ENCODE peak calls at places on chromosomes 1 and 21, in ten cellular contexts. One of them, this sample, is unnamed.

GRCh38 chr1:61842863-61843514 is 100.7 kb downstream of the PATJ start:
- DNase-seq in NCI-H1092 treated with DMSO at 0.1 percent for 48 hours: peak; percentile 5
- DNase-seq in dorsolateral prefrontal cortex: no peak
- DNase-seq in cardiac muscle cell: no peak
- DNase-seq in keratinocyte: no peak
- DNase-seq in kidney tubule cell: peak; percentile 8
- DNase-seq in Ammon's horn: peak; percentile 7
- DNase-seq in NCI-H510A treated with DMSO at 0.1 percent for 48 hours: no peak
- DNase-seq in M059J: peak; percentile 20
- DNase-seq in NCI-H1436: no peak
- DNase-seq in this sample: no peak

GRCh38 chr1:151919246-151919645 is 9.9 kb upstream of the THEM4 start:
- DNase-seq in NCI-H1092 treated with DMSO at 0.1 percent for 48 hours: no peak
- DNase-seq in dorsolateral prefrontal cortex: no peak
- DNase-seq in cardiac muscle cell: no peak
- DNase-seq in keratinocyte: no peak
- DNase-seq in kidney tubule cell: peak; percentile 11
- DNase-seq in Ammon's horn: no peak
- DNase-seq in NCI-H510A treated with DMSO at 0.1 percent for 48 hours: no peak
- DNase-seq in M059J: peak; percentile 52
- DNase-seq in NCI-H1436: no peak
- DNase-seq in this sample: no peak

GRCh38 chr1:110436635-110437034 is 14.3 kb upstream of the PROK1 start:
- DNase-seq in NCI-H1092 treated with DMSO at 0.1 percent for 48 hours: no peak
- DNase-seq in dorsolateral prefrontal cortex: no peak
- DNase-seq in cardiac muscle cell: peak; percentile 50
- DNase-seq in keratinocyte: no peak
- DNase-seq in kidney tubule cell: no peak
- DNase-seq in Ammon's horn: no peak
- DNase-seq in NCI-H510A treated with DMSO at 0.1 percent for 48 hours: no peak
- DNase-seq in M059J: peak; percentile 84
- DNase-seq in NCI-H1436: no peak
- DNase-seq in this sample: no peak

GRCh38 chr1:151237678-151238466 is 16.7 kb upstream of the PSMD4 start:
- DNase-seq in NCI-H1092 treated with DMSO at 0.1 percent for 48 hours: no peak
- DNase-seq in dorsolateral prefrontal cortex: no peak
- DNase-seq in cardiac muscle cell: no peak
- DNase-seq in keratinocyte: no peak
- DNase-seq in kidney tubule cell: no peak
- DNase-seq in Ammon's horn: no peak
- DNase-seq in NCI-H510A treated with DMSO at 0.1 percent for 48 hours: no peak
- DNase-seq in M059J: no peak
- DNase-seq in NCI-H1436: no peak
- DNase-seq in this sample: no peak

GRCh38 chr1:147812799-147813198 is 52.4 kb upstream of the GJA5 start:
- DNase-seq in NCI-H1092 treated with DMSO at 0.1 percent for 48 hours: no peak
- DNase-seq in dorsolateral prefrontal cortex: no peak
- DNase-seq in cardiac muscle cell: no peak
- DNase-seq in keratinocyte: no peak
- DNase-seq in kidney tubule cell: no peak
- DNase-seq in Ammon's horn: no peak
- DNase-seq in NCI-H510A treated with DMSO at 0.1 percent for 48 hours: no peak
- DNase-seq in M059J: no peak
- DNase-seq in NCI-H1436: no peak
- DNase-seq in this sample: no peak

GRCh38 chr1:61853545-61853944 is 111.3 kb downstream of the PATJ start:
- DNase-seq in NCI-H1092 treated with DMSO at 0.1 percent for 48 hours: peak; percentile 0
- DNase-seq in dorsolateral prefrontal cortex: no peak
- DNase-seq in cardiac muscle cell: no peak
- DNase-seq in keratinocyte: no peak
- DNase-seq in kidney tubule cell: no peak
- DNase-seq in Ammon's horn: peak; percentile 21
- DNase-seq in NCI-H510A treated with DMSO at 0.1 percent for 48 hours: peak; percentile 20
- DNase-seq in M059J: peak; percentile 13
- DNase-seq in NCI-H1436: no peak
- DNase-seq in this sample: peak; percentile 22

GRCh38 chr1:220137006-220137794 is 43.3 kb downstream of the IARS2 start:
- DNase-seq in NCI-H1092 treated with DMSO at 0.1 percent for 48 hours: no peak
- DNase-seq in dorsolateral prefrontal cortex: no peak
- DNase-seq in cardiac muscle cell: no peak
- DNase-seq in keratinocyte: no peak
- DNase-seq in kidney tubule cell: no peak
- DNase-seq in Ammon's horn: no peak
- DNase-seq in NCI-H510A treated with DMSO at 0.1 percent for 48 hours: no peak
- DNase-seq in M059J: no peak
- DNase-seq in NCI-H1436: no peak
- DNase-seq in this sample: no peak

GRCh38 chr1:95095833-95096217 is 21.3 kb upstream of the TLCD4 start:
- DNase-seq in NCI-H1092 treated with DMSO at 0.1 percent for 48 hours: no peak
- DNase-seq in dorsolateral prefrontal cortex: no peak
- DNase-seq in cardiac muscle cell: no peak
- DNase-seq in keratinocyte: no peak
- DNase-seq in kidney tubule cell: no peak
- DNase-seq in Ammon's horn: no peak
- DNase-seq in NCI-H510A treated with DMSO at 0.1 percent for 48 hours: no peak
- DNase-seq in M059J: no peak
- DNase-seq in NCI-H1436: no peak
- DNase-seq in this sample: no peak

GRCh38 chr1:24696033-24696755 is 49.1 kb upstream of the CLIC4 start:
- DNase-seq in NCI-H1092 treated with DMSO at 0.1 percent for 48 hours: no peak
- DNase-seq in dorsolateral prefrontal cortex: no peak
- DNase-seq in cardiac muscle cell: no peak
- DNase-seq in keratinocyte: no peak
- DNase-seq in kidney tubule cell: no peak
- DNase-seq in Ammon's horn: no peak
- DNase-seq in NCI-H510A treated with DMSO at 0.1 percent for 48 hours: no peak
- DNase-seq in M059J: no peak
- DNase-seq in NCI-H1436: no peak
- DNase-seq in this sample: no peak

GRCh38 chr1:202343652-202344349 is 2.1 kb upstream of the UBE2T start:
- DNase-seq in NCI-H1092 treated with DMSO at 0.1 percent for 48 hours: peak; percentile 76
- DNase-seq in dorsolateral prefrontal cortex: no peak
- DNase-seq in cardiac muscle cell: peak; percentile 70
- DNase-seq in keratinocyte: peak; percentile 11
- DNase-seq in kidney tubule cell: peak; percentile 56
- DNase-seq in Ammon's horn: peak; percentile 24
- DNase-seq in NCI-H510A treated with DMSO at 0.1 percent for 48 hours: peak; percentile 78
- DNase-seq in M059J: peak; percentile 63
- DNase-seq in NCI-H1436: peak; percentile 76
- DNase-seq in this sample: no peak

GRCh38 chr21:25901580-25901979 is 166.8 kb downstream of the GABPA start:
- DNase-seq in NCI-H1092 treated with DMSO at 0.1 percent for 48 hours: no peak
- DNase-seq in dorsolateral prefrontal cortex: no peak
- DNase-seq in cardiac muscle cell: no peak
- DNase-seq in keratinocyte: no peak
- DNase-seq in kidney tubule cell: peak; percentile 37
- DNase-seq in Ammon's horn: no peak
- DNase-seq in NCI-H510A treated with DMSO at 0.1 percent for 48 hours: no peak
- DNase-seq in M059J: peak; percentile 14
- DNase-seq in NCI-H1436: no peak
- DNase-seq in this sample: no peak

GRCh38 chr21:34808569-34809204 is 139.9 kb downstream of the CLIC6 start:
- DNase-seq in NCI-H1092 treated with DMSO at 0.1 percent for 48 hours: no peak
- DNase-seq in dorsolateral prefrontal cortex: no peak
- DNase-seq in cardiac muscle cell: no peak
- DNase-seq in keratinocyte: no peak
- DNase-seq in kidney tubule cell: no peak
- DNase-seq in Ammon's horn: no peak
- DNase-seq in NCI-H510A treated with DMSO at 0.1 percent for 48 hours: no peak
- DNase-seq in M059J: peak; percentile 87
- DNase-seq in NCI-H1436: no peak
- DNase-seq in this sample: no peak

GRCh38 chr1:160550572-160551034 is 27.5 kb upstream of the SLAMF6 start:
- DNase-seq in NCI-H1092 treated with DMSO at 0.1 percent for 48 hours: no peak
- DNase-seq in dorsolateral prefrontal cortex: no peak
- DNase-seq in cardiac muscle cell: no peak
- DNase-seq in keratinocyte: no peak
- DNase-seq in kidney tubule cell: no peak
- DNase-seq in Ammon's horn: no peak
- DNase-seq in NCI-H510A treated with DMSO at 0.1 percent for 48 hours: no peak
- DNase-seq in M059J: no peak
- DNase-seq in NCI-H1436: no peak
- DNase-seq in this sample: no peak

GRCh38 chr1:212368073-212368484 is 46.6 kb downstream of the PACC1 start:
- DNase-seq in NCI-H1092 treated with DMSO at 0.1 percent for 48 hours: peak; percentile 35
- DNase-seq in dorsolateral prefrontal cortex: no peak
- DNase-seq in cardiac muscle cell: peak; percentile 77
- DNase-seq in keratinocyte: peak; percentile 61
- DNase-seq in kidney tubule cell: peak; percentile 69
- DNase-seq in Ammon's horn: peak; percentile 68
- DNase-seq in NCI-H510A treated with DMSO at 0.1 percent for 48 hours: peak; percentile 63
- DNase-seq in M059J: peak; percentile 71
- DNase-seq in NCI-H1436: peak; percentile 48
- DNase-seq in this sample: peak; percentile 54

GRCh38 chr1:19477284-19478240 is 7.8 kb downstream of the CAPZB start:
- DNase-seq in NCI-H1092 treated with DMSO at 0.1 percent for 48 hours: no peak
- DNase-seq in dorsolateral prefrontal cortex: no peak
- DNase-seq in cardiac muscle cell: no peak
- DNase-seq in keratinocyte: no peak
- DNase-seq in kidney tubule cell: no peak
- DNase-seq in Ammon's horn: peak; percentile 60
- DNase-seq in NCI-H510A treated with DMSO at 0.1 percent for 48 hours: peak; percentile 93
- DNase-seq in M059J: no peak
- DNase-seq in NCI-H1436: no peak
- DNase-seq in this sample: peak; percentile 35

GRCh38 chr1:84339503-84339902 is 38.0 kb downstream of the SAMD13 start:
- DNase-seq in NCI-H1092 treated with DMSO at 0.1 percent for 48 hours: no peak
- DNase-seq in dorsolateral prefrontal cortex: no peak
- DNase-seq in cardiac muscle cell: no peak
- DNase-seq in keratinocyte: no peak
- DNase-seq in kidney tubule cell: peak; percentile 78
- DNase-seq in Ammon's horn: no peak
- DNase-seq in NCI-H510A treated with DMSO at 0.1 percent for 48 hours: no peak
- DNase-seq in M059J: peak; percentile 23
- DNase-seq in NCI-H1436: no peak
- DNase-seq in this sample: no peak

GRCh38 chr1:43349594-43350306 is 9.0 kb upstream of the CDC20 start:
- DNase-seq in NCI-H1092 treated with DMSO at 0.1 percent for 48 hours: peak; percentile 54
- DNase-seq in dorsolateral prefrontal cortex: no peak
- DNase-seq in cardiac muscle cell: peak; percentile 78
- DNase-seq in keratinocyte: no peak
- DNase-seq in kidney tubule cell: peak; percentile 43
- DNase-seq in Ammon's horn: peak; percentile 26
- DNase-seq in NCI-H510A treated with DMSO at 0.1 percent for 48 hours: no peak
- DNase-seq in M059J: peak; percentile 94
- DNase-seq in NCI-H1436: no peak
- DNase-seq in this sample: no peak

GRCh38 chr21:46122241-46122671 is 24.3 kb downstream of the COL6A2 start:
- DNase-seq in NCI-H1092 treated with DMSO at 0.1 percent for 48 hours: no peak
- DNase-seq in dorsolateral prefrontal cortex: peak; percentile 55
- DNase-seq in cardiac muscle cell: no peak
- DNase-seq in keratinocyte: no peak
- DNase-seq in kidney tubule cell: no peak
- DNase-seq in Ammon's horn: no peak
- DNase-seq in NCI-H510A treated with DMSO at 0.1 percent for 48 hours: no peak
- DNase-seq in M059J: peak; percentile 44
- DNase-seq in NCI-H1436: no peak
- DNase-seq in this sample: no peak

GRCh38 chr1:84192681-84193080 is 48.6 kb downstream of the PRKACB start:
- DNase-seq in NCI-H1092 treated with DMSO at 0.1 percent for 48 hours: no peak
- DNase-seq in dorsolateral prefrontal cortex: no peak
- DNase-seq in cardiac muscle cell: no peak
- DNase-seq in keratinocyte: no peak
- DNase-seq in kidney tubule cell: no peak
- DNase-seq in Ammon's horn: no peak
- DNase-seq in NCI-H510A treated with DMSO at 0.1 percent for 48 hours: no peak
- DNase-seq in M059J: no peak
- DNase-seq in NCI-H1436: no peak
- DNase-seq in this sample: no peak

GRCh38 chr1:21508580-21509350 is 458 bp upstream of the ALPL start:
- DNase-seq in NCI-H1092 treated with DMSO at 0.1 percent for 48 hours: peak; percentile 35
- DNase-seq in dorsolateral prefrontal cortex: no peak
- DNase-seq in cardiac muscle cell: peak; percentile 91
- DNase-seq in keratinocyte: no peak
- DNase-seq in kidney tubule cell: peak; percentile 41
- DNase-seq in Ammon's horn: peak; percentile 39
- DNase-seq in NCI-H510A treated with DMSO at 0.1 percent for 48 hours: peak; percentile 24
- DNase-seq in M059J: peak; percentile 37
- DNase-seq in NCI-H1436: peak; percentile 33
- DNase-seq in this sample: no peak

GRCh38 chr1:156556354-156556753 is 16.0 kb downstream of the IQGAP3 start:
- DNase-seq in NCI-H1092 treated with DMSO at 0.1 percent for 48 hours: no peak
- DNase-seq in dorsolateral prefrontal cortex: no peak
- DNase-seq in cardiac muscle cell: no peak
- DNase-seq in keratinocyte: no peak
- DNase-seq in kidney tubule cell: no peak
- DNase-seq in Ammon's horn: no peak
- DNase-seq in NCI-H510A treated with DMSO at 0.1 percent for 48 hours: peak; percentile 51
- DNase-seq in M059J: no peak
- DNase-seq in NCI-H1436: no peak
- DNase-seq in this sample: no peak

GRCh38 chr1:1929102-1929638 is 10.1 kb upstream of the TMEM52 start:
- DNase-seq in NCI-H1092 treated with DMSO at 0.1 percent for 48 hours: no peak
- DNase-seq in dorsolateral prefrontal cortex: no peak
- DNase-seq in cardiac muscle cell: no peak
- DNase-seq in keratinocyte: no peak
- DNase-seq in kidney tubule cell: no peak
- DNase-seq in Ammon's horn: no peak
- DNase-seq in NCI-H510A treated with DMSO at 0.1 percent for 48 hours: no peak
- DNase-seq in M059J: no peak
- DNase-seq in NCI-H1436: no peak
- DNase-seq in this sample: no peak

GRCh38 chr1:172108494-172108893 is 267.2 kb downstream of the DNM3 start:
- DNase-seq in NCI-H1092 treated with DMSO at 0.1 percent for 48 hours: no peak
- DNase-seq in dorsolateral prefrontal cortex: no peak
- DNase-seq in cardiac muscle cell: no peak
- DNase-seq in keratinocyte: no peak
- DNase-seq in kidney tubule cell: peak; percentile 39
- DNase-seq in Ammon's horn: no peak
- DNase-seq in NCI-H510A treated with DMSO at 0.1 percent for 48 hours: no peak
- DNase-seq in M059J: peak; percentile 12
- DNase-seq in NCI-H1436: no peak
- DNase-seq in this sample: no peak

GRCh38 chr1:44721521-44722361 is 9.2 kb downstream of the RNU5D-1 start:
- DNase-seq in NCI-H1092 treated with DMSO at 0.1 percent for 48 hours: peak; percentile 60
- DNase-seq in dorsolateral prefrontal cortex: no peak
- DNase-seq in cardiac muscle cell: peak; percentile 81
- DNase-seq in keratinocyte: peak; percentile 95
- DNase-seq in kidney tubule cell: peak; percentile 97
- DNase-seq in Ammon's horn: peak; percentile 60
- DNase-seq in NCI-H510A treated with DMSO at 0.1 percent for 48 hours: peak; percentile 96
- DNase-seq in M059J: peak; percentile 93
- DNase-seq in NCI-H1436: peak; percentile 23
- DNase-seq in this sample: no peak

GRCh38 chr1:157154940-157155514 is 16.8 kb upstream of the ETV3 start:
- DNase-seq in NCI-H1092 treated with DMSO at 0.1 percent for 48 hours: no peak
- DNase-seq in dorsolateral prefrontal cortex: no peak
- DNase-seq in cardiac muscle cell: peak; percentile 83
- DNase-seq in keratinocyte: no peak
- DNase-seq in kidney tubule cell: peak; percentile 89
- DNase-seq in Ammon's horn: peak; percentile 49
- DNase-seq in NCI-H510A treated with DMSO at 0.1 percent for 48 hours: no peak
- DNase-seq in M059J: peak; percentile 75
- DNase-seq in NCI-H1436: no peak
- DNase-seq in this sample: no peak

GRCh38 chr1:19317126-19317910 is 5.2 kb downstream of the SLC66A1 start:
- DNase-seq in NCI-H1092 treated with DMSO at 0.1 percent for 48 hours: no peak
- DNase-seq in dorsolateral prefrontal cortex: peak; percentile 25
- DNase-seq in cardiac muscle cell: no peak
- DNase-seq in keratinocyte: no peak
- DNase-seq in kidney tubule cell: no peak
- DNase-seq in Ammon's horn: no peak
- DNase-seq in NCI-H510A treated with DMSO at 0.1 percent for 48 hours: no peak
- DNase-seq in M059J: no peak
- DNase-seq in NCI-H1436: no peak
- DNase-seq in this sample: no peak

GRCh38 chr1:243477676-243478075 is 221.8 kb downstream of the SDCCAG8 start:
- DNase-seq in NCI-H1092 treated with DMSO at 0.1 percent for 48 hours: no peak
- DNase-seq in dorsolateral prefrontal cortex: no peak
- DNase-seq in cardiac muscle cell: no peak
- DNase-seq in keratinocyte: no peak
- DNase-seq in kidney tubule cell: no peak
- DNase-seq in Ammon's horn: no peak
- DNase-seq in NCI-H510A treated with DMSO at 0.1 percent for 48 hours: no peak
- DNase-seq in M059J: no peak
- DNase-seq in NCI-H1436: no peak
- DNase-seq in this sample: no peak

GRCh38 chr1:217090073-217090911 is 367.1 kb upstream of the ESRRG start:
- DNase-seq in NCI-H1092 treated with DMSO at 0.1 percent for 48 hours: peak; percentile 87
- DNase-seq in dorsolateral prefrontal cortex: peak; percentile 52
- DNase-seq in cardiac muscle cell: peak; percentile 60
- DNase-seq in keratinocyte: no peak
- DNase-seq in kidney tubule cell: no peak
- DNase-seq in Ammon's horn: peak; percentile 46
- DNase-seq in NCI-H510A treated with DMSO at 0.1 percent for 48 hours: peak; percentile 49
- DNase-seq in M059J: no peak
- DNase-seq in NCI-H1436: no peak
- DNase-seq in this sample: no peak